ENCODE peak calls at places on chromosome 15, in seven cellular contexts. Z is T-helper 1 cell, R is SJSA1, T is cardiac fibroblast, C is glutamatergic neuron, P is fibroblast of mammary gland, X is endothelial cell. I is an unnamed sample.

GRCh38 chr15:63476229-63476632 is 28.2 kb upstream of the USP3 start:
- DNase-seq in Z (no peak), P (peak; percentile 100), T (peak; percentile 99), R (no peak), X (no peak), C (no peak), I (no peak)

GRCh38 chr15:38894260-38894948 is 329.8 kb upstream of the RASGRP1 start:
- DNase-seq in X (no peak), T (peak; percentile 80), Z (no peak), P (peak; percentile 98), R (peak; percentile 79), C (no peak), I (no peak)

GRCh38 chr15:38547255-38547997 is 17.2 kb downstream of the RASGRP1 start:
- DNase-seq in T (peak; percentile 75), X (no peak), Z (no peak), R (no peak), P (peak; percentile 75), C (no peak), I (no peak)

GRCh38 chr15:33021806-33022389 is 172.6 kb downstream of the FMN1 start:
- DNase-seq in T (peak; percentile 74), X (peak; percentile 35), P (peak; percentile 78), C (no peak), R (no peak), Z (no peak), I (no peak)

GRCh38 chr15:59296181-59296617 is 76.5 kb downstream of the MYO1E start:
- DNase-seq in T (peak; percentile 95), R (peak; percentile 80), C (no peak), X (no peak), Z (no peak), P (peak; percentile 97), I (no peak)

GRCh38 chr15:31102049-31102321 is 460 bp upstream of the TRPM1 start:
- DNase-seq in R (no peak), P (no peak), X (no peak), Z (no peak), T (no peak), C (no peak), I (no peak)

GRCh38 chr15:99631256-99631655 is 65.5 kb downstream of the MEF2A start:
- DNase-seq in Z (no peak), R (no peak), X (no peak), T (peak; percentile 41), P (peak; percentile 31), C (no peak), I (peak; percentile 21)

GRCh38 chr15:65211157-65211982 is at the start of gene CILP:
- DNase-seq in T (peak; percentile 18), Z (no peak), R (no peak), P (peak; percentile 42), C (no peak), X (no peak), I (no peak)

GRCh38 chr15:40744810-40745152 is 10.3 kb downstream of the RMDN3 start:
- DNase-seq in R (no peak), T (no peak), X (no peak), P (no peak), Z (no peak), C (peak; percentile 56), I (no peak)

GRCh38 chr15:75694241-75695182 is 18.1 kb downstream of the CSPG4 start:
- DNase-seq in C (peak; percentile 82), R (peak; percentile 89), Z (no peak), X (peak; percentile 34), T (peak; percentile 97), P (peak; percentile 98), I (no peak)

GRCh38 chr15:59371458-59372351 is 966 bp downstream of the MYO1E start:
- DNase-seq in T (peak; percentile 37), R (no peak), P (no peak), Z (no peak), C (peak; percentile 16), X (peak; percentile 14), I (no peak)

GRCh38 chr15:25374143-25374542 is 64.7 kb downstream of the UBE3A start:
- DNase-seq in C (no peak), T (no peak), P (no peak), R (no peak), Z (no peak), X (no peak), I (no peak)

GRCh38 chr15:72285927-72286516 is 13.7 kb upstream of the PARP6 start:
- DNase-seq in C (peak; percentile 60), R (peak; percentile 59), P (no peak), X (peak; percentile 61), Z (peak; percentile 40), T (peak; percentile 48), I (peak; percentile 33)